ENCODE peak calls at places on chromosomes 5 and 9, in four cellular contexts. S is brain microvascular endothelial cell, U is A549, F is fibroblast of mammary gland. P is an unnamed sample.

GRCh38 chr5:53991942-53992341 is 318.4 kb downstream of the ARL15 start:
- DNase-seq in S (no peak), U (no peak), F (peak), P (peak)

GRCh38 chr9:112761912-112762651 is 11.5 kb downstream of the SNX30 start:
- DNase-seq in U (no peak), F (peak), S (no peak), P (no peak)

GRCh38 chr9:82491604-82492003 is 503.0 kb downstream of the SPATA31D1 start:
- DNase-seq in F (peak), U (no peak), S (no peak), P (no peak)

GRCh38 chr5:132238169-132238744 is 10.6 kb upstream of the P4HA2 start:
- DNase-seq in F (peak), S (peak), U (peak), P (peak)

GRCh38 chr9:7439355-7439978 is 360.1 kb downstream of the DMAC1 start:
- DNase-seq in U (no peak), F (peak), S (no peak), P (peak)

GRCh38 chr9:84331119-84331791 is 9.3 kb downstream of the SLC28A3 start:
- DNase-seq in F (peak), S (no peak), U (no peak), P (no peak)

GRCh38 chr5:118068886-118069285 is 919.5 kb downstream of the DTWD2 start:
- DNase-seq in S (no peak), F (no peak), U (no peak), P (no peak)

GRCh38 chr9:133727277-133727875 is 10.8 kb downstream of the SARDH start:
- DNase-seq in U (no peak), F (no peak), S (no peak), P (no peak)

GRCh38 chr9:135500525-135501260 is at the start of gene MRPS2:
- DNase-seq in U (peak), F (peak), S (peak), P (peak)

GRCh38 chr5:144313147-144313726 is 142.6 kb downstream of the KCTD16 start:
- DNase-seq in F (no peak), S (no peak), U (no peak), P (no peak)

GRCh38 chr5:149924481-149924880 is 20.1 kb downstream of the PDE6A start:
- DNase-seq in S (no peak), U (no peak), F (peak), P (peak)

GRCh38 chr5:103800728-103801127 is 238.1 kb upstream of the NUDT12 start:
- DNase-seq in U (no peak), F (peak), S (no peak), P (peak)

GRCh38 chr5:34905564-34905963 is 9.7 kb downstream of the RAD1 start:
- DNase-seq in F (peak), S (no peak), U (peak), P (peak)

GRCh38 chr5:132202711-132203463 is 24.8 kb downstream of the P4HA2 start:
- DNase-seq in S (no peak), F (no peak), U (no peak), P (peak)

GRCh38 chr5:15117691-15118090 is 246.1 kb upstream of the ANKH start:
- DNase-seq in F (no peak), S (no peak), U (no peak), P (no peak)

GRCh38 chr5:78483809-78484521 is 123.5 kb downstream of the SCAMP1 start:
- DNase-seq in F (peak), S (peak), U (no peak), P (peak)

GRCh38 chr5:180126716-180127681 is 55.4 kb upstream of the RNF130 start:
- DNase-seq in U (peak), S (no peak), F (peak), P (peak)

GRCh38 chr5:81422671-81423070 is 28.7 kb upstream of the ACOT12 start:
- DNase-seq in S (peak), F (peak), U (peak), P (peak)

GRCh38 chr5:89954901-89955300 is 454.7 kb downstream of the CETN3 start:
- DNase-seq in S (no peak), U (no peak), F (no peak), P (no peak)

GRCh38 chr9:8859416-8859815 is 1059.8 kb upstream of the DMAC1 start:
- DNase-seq in U (no peak), S (no peak), F (no peak), P (no peak)

GRCh38 chr9:21591221-21592062 is 109.3 kb upstream of the IFNE start:
- DNase-seq in F (peak), S (peak), U (peak), P (peak)

GRCh38 chr9:108410161-108410560 is 445.6 kb downstream of the ACTL7B start:
- DNase-seq in U (no peak), F (no peak), S (no peak), P (no peak)

GRCh38 chr5:59351076-59351794 is 542.3 kb downstream of the PDE4D start:
- DNase-seq in S (no peak), F (peak), U (no peak), P (peak)

GRCh38 chr5:147756566-147756965 is 26.0 kb downstream of the JAKMIP2 start:
- DNase-seq in F (no peak), U (no peak), S (no peak), P (no peak)

GRCh38 chr5:173789031-173789920 is 98.9 kb upstream of the CPEB4 start:
- DNase-seq in U (no peak), F (peak), S (peak), P (peak)

GRCh38 chr5:179614745-179615144 is 8.7 kb downstream of the HNRNPH1 start:
- DNase-seq in S (no peak), F (no peak), U (no peak), P (no peak)

GRCh38 chr5:179475211-179475840 is 75.0 kb upstream of the RUFY1 start:
- DNase-seq in S (peak), U (no peak), F (no peak), P (no peak)

GRCh38 chr5:179227578-179228311 is 117.5 kb downstream of the ADAMTS2 start:
- DNase-seq in F (no peak), S (no peak), U (no peak), P (peak)

GRCh38 chr9:137168575-137168906 is 1.3 kb downstream of the LRRC26 start:
- DNase-seq in U (no peak), S (no peak), F (no peak), P (no peak)

GRCh38 chr5:79011219-79011836 is 26.2 kb upstream of the ARSB start:
- DNase-seq in S (peak), F (peak), U (no peak), P (peak)

GRCh38 chr5:139955616-139956283 is 87.3 kb downstream of the NRG2 start:
- DNase-seq in F (no peak), S (no peak), U (no peak), P (peak)

GRCh38 chr5:1568201-1568979 is 44.6 kb upstream of the LPCAT1 start:
- DNase-seq in U (no peak), S (peak), F (peak), P (peak)

DNA sequence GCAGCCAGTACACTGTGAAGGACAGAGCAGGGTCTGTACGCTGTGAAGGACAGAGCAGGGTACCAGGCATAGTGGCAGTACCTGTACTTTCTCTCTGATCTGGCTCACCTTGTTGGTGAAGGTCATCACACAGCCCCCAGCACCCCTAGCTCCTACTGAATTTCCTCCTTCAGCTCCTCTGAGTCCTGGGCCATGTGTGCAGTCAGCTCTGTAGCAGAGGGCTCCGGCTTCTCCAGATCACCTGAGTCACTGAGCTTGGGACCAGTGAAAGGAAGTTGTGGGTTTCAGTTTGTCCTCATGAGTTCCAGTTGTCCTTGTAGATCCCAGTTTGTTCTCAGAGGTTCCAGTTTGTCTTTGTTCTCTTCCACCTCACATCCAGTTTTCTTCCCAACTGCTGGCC is 5.5 kb downstream of the NUDT2 start:
- DNase-seq in S (no peak), U (no peak), F (no peak), P (no peak)
- H3K4me3 ChIP-seq in S (no peak), U (no peak), F (no peak), P (no peak)

GRCh38 chr5:42908509-42909488 is 97.1 kb upstream of the SELENOP start:
- DNase-seq in F (peak), U (peak), S (peak), P (peak)

GRCh38 chr5:42912184-42912766 is 100.6 kb upstream of the SELENOP start:
- DNase-seq in U (peak), S (peak), F (peak), P (peak)

DNA sequence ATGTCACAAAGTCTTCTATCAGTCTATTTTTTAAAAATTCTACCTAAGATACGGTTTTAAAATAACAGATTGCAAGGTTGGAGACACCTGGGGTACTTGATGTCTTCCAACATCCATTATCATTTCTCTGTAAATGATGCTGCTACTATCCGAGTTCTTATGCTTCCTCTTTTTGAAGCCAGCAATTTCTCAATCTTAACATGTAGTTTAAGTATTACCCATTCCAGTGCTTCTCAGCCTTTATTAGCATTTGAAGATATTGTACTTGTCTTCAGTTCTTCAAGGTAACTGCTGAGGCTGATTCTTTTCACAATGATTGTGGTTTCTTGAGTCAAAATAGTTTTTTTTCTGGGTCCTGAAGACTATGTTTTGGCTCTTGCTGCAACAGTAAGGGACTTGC is 96.4 kb upstream of the SELENOP start:
- DNase-seq in U (no peak), F (no peak), S (no peak), P (peak)
- H3K4me3 ChIP-seq in U (peak), F (no peak), S (no peak), P (no peak)

GRCh38 chr9:131276107-131276888 is at the start of gene FAM78A:
- DNase-seq in S (no peak), U (no peak), F (no peak), P (peak)

GRCh38 chr9:131275332-131276106 is 791 bp downstream of the FAM78A start:
- DNase-seq in U (no peak), S (no peak), F (no peak), P (no peak)

GRCh38 chr9:131273146-131273545 is 3.2 kb downstream of the FAM78A start:
- DNase-seq in S (no peak), U (no peak), F (no peak), P (no peak)

GRCh38 chr9:131273791-131274673 is 2.3 kb downstream of the FAM78A start:
- DNase-seq in U (no peak), F (no peak), S (no peak), P (no peak)

DNA sequence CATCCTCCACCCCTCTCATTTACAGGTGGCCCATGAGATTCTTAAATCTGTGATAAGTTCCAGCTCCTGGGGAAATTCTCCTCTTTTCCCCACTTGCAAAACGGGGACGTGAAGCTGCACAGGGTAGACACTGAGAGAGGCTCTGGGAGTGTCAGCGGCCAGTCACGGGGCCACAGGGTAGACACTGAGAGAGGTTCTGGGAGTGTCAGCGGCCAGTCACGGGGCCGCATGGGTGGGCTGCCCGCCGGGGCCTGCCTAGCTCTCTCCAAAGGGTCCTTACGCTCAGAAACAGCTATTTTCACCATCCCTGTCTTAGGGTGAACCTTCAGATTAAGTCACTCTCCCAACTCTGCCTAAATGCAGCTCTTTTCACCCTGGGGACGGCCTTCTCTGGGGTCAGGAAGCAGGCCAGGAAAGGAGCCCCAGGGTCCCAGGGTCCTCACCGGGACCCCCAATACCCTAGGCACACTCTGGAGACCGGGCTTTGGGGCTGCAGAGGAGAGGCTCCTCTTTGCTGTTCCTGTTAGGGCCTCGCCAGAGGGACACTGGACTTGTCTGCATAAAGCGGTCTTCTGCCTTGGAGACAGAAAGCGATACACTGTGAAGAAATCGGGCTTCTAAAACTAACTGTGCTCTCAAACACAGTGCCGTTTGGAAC is 1.5 kb downstream of the FAM78A start:
- DNase-seq in F (no peak), U (no peak), S (no peak), P (no peak)
- H3K4me3 ChIP-seq in F (no peak), U (no peak), S (no peak), P (no peak)

GRCh38 chr5:64166201-64166959 is 737 bp downstream of the RNF180 start:
- DNase-seq in S (no peak), U (peak), F (peak), P (no peak)
- H3K4me3 ChIP-seq in S (peak), U (peak), F (peak), P (peak)

GRCh38 chr9:35689351-35689600 is 449 bp downstream of the TPM2 start:
- DNase-seq in S (no peak), F (no peak), U (peak), P (no peak)
- H3K4me3 ChIP-seq in S (peak), F (peak), U (peak), P (peak)

GRCh38 chr5:141094481-141095262 is at the start of gene PCDHB2:
- DNase-seq in S (no peak), U (peak), F (peak), P (peak)
- H3K4me3 ChIP-seq in S (no peak), U (peak), F (peak), P (no peak)

DNA sequence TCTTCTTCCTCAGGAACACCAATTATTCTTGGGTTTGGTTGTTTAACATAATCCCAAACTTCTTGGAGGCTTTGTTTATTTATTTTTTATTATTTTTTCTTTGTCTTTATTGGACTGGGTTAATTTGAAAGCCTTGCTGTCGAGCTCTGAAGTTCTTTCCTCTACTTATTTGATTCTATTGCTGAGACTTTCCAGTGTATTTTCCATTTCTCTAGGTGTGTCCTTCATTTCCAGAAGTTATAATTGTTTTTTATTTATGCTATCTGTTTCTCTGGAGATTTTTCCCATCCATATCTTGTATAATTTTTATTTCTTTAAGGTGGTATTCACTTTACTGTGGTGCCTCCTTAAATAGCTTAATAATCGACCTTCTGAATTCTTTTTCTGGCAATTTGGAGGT is 8.8 kb upstream of the RIOK2 start:
- DNase-seq in U (no peak), F (no peak), S (no peak), P (no peak)
- H3K4me3 ChIP-seq in U (no peak), F (no peak), S (no peak), P (no peak)